ENCODE peak calls at places on chromosomes 13 and 19, in eight cellular contexts. X, A, U, R, F, K, V and Z are unnamed samples.

GRCh38 chr19:7196721-7197168 is 97.5 kb downstream of the INSR start:
- DNase-seq in X (no peak), A (no peak), U (no peak), R (peak; percentile 94), F (no peak), K (no peak), V (no peak), Z (no peak)

GRCh38 chr13:95714142-95714832 is 37.3 kb downstream of the DNAJC3 start:
- DNase-seq in X (no peak), A (no peak), U (no peak), R (no peak), F (no peak), K (no peak), V (no peak), Z (no peak)

GRCh38 chr19:14091086-14091884 is 734 bp upstream of the SAMD1 start:
- DNase-seq in X (no peak), A (peak; percentile 90), U (peak; percentile 95), R (no peak), F (peak; percentile 87), K (no peak), V (peak; percentile 89), Z (peak; percentile 36)

GRCh38 chr19:30878456-30878855 is 470.8 kb downstream of the TSHZ3 start:
- DNase-seq in X (no peak), A (no peak), U (no peak), R (no peak), F (no peak), K (no peak), V (no peak), Z (no peak)

GRCh38 chr13:25689539-25689938 is 317.8 kb downstream of the ATP8A2 start:
- DNase-seq in X (no peak), A (no peak), U (no peak), R (no peak), F (no peak), K (peak; percentile 17), V (no peak), Z (no peak)

GRCh38 chr13:96817336-96817941 is 176.8 kb downstream of the OXGR1 start:
- DNase-seq in X (no peak), A (no peak), U (no peak), R (no peak), F (no peak), K (no peak), V (no peak), Z (no peak)

GRCh38 chr13:92510416-92510815 is 716.2 kb upstream of the GPC6 start:
- DNase-seq in X (no peak), A (no peak), U (no peak), R (no peak), F (no peak), K (no peak), V (no peak), Z (no peak)

GRCh38 chr13:25687622-25688225 is 315.9 kb downstream of the ATP8A2 start:
- DNase-seq in X (no peak), A (no peak), U (no peak), R (no peak), F (no peak), K (no peak), V (peak; percentile 17), Z (peak; percentile 16)

DNA sequence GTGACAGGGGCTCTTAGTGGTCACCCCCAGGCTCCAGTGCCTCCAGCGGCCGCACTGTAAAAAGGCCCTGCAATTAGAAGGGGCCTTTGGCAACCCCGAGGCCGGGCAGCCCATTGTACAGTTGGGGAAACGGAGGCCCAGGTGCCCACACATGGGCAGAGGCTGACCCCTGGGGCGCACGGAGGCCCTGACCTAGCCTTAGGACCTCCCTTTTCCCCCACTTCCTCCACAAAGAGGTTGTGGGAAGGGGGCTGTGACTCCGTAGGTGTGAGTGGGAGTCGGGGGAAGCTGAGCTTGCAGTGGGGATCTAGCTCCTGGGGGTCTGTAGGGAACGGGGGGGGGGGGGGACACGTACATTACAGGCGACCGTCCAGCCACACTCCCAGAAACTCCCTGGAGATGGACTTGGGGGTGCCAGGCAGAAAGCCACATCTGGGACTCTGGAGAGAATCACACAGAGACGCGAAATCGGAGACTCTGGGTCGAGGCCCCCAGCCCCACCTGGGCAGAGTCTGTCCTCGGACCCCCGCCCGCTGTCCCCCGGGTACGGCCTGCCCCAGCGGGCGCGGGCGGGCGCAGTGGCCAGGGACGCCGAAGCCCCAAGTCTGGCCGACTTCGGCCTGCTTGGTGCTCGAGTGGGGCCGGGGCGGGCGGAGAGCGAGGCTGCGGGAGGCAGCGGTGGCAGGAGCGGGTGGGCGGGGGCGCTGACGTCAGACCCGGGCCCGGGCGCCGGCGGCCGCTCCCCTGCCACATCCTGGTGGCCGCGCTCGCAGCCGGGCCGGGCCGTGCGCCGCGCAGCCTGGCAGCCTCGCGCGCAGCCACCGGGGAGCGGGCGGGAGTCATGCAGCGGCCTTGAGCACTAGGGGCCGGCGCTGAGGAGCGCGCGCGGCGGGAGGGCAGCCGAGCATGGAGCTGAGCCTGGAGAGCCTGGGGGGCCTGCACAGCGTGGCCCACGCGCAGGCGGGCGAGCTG is at the start of gene ONECUT3:
- DNase-seq in X (no peak), A (no peak), U (no peak), R (no peak), F (no peak), K (no peak), V (no peak), Z (no peak)
- TF ChIP-seq POLR2A in X (no peak), A (no peak), U (no peak), R (no peak), F (no peak), K (no peak), V (no peak), Z (no peak)

GRCh38 chr13:79405501-79405830 is 589 bp downstream of the RBM26 start:
- DNase-seq in X (no peak), A (no peak), U (no peak), R (no peak), F (no peak), K (no peak), V (no peak), Z (no peak)

GRCh38 chr13:79407349-79407979 is 1.4 kb upstream of the RBM26 start:
- DNase-seq in X (no peak), A (no peak), U (no peak), R (no peak), F (no peak), K (no peak), V (no peak), Z (no peak)

GRCh38 chr13:79404985-79405384 is 1.1 kb downstream of the RBM26 start:
- DNase-seq in X (no peak), A (no peak), U (no peak), R (no peak), F (no peak), K (no peak), V (no peak), Z (no peak)

GRCh38 chr13:79406597-79406908 is 498 bp upstream of the RBM26 start:
- DNase-seq in X (no peak), A (no peak), U (no peak), R (no peak), F (no peak), K (no peak), V (no peak), Z (no peak)

DNA sequence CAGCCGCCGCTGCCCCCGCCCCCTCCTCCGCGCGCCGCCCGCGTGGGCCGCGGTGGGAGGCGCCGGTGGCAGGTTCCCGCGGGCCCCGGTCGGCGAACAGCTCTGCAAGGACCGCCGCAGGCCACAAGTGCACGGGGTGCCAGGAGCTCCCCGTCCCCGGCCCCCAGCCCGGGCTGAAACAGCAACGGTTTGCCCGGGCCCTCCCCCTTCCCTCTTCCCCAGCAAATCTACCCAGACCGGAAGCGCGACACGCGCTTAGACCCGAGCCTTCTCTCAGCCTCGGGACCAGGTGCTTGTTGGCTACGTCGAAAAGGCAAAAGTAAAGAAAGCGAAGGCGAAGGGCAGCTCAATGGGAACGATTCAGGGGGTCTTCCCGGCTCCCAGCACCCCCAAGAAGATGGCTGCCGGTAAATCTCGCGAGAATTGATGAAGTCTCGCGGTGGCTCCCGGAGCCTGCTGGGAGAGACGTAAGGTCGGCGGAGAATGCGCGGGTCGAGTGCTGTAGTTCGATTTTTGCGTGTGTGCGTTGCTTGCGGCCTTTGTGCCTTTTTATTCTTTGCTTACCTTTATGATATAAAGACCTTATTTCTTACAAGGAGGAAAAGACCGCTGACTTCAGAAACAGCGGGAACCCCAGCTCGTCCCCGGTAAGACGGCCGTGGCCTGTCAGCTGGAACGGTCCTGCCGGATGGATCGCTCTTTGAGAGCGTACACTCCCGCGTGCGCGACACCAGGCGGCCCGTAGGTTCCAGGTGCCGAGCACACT is at the start of gene RBM26:
- DNase-seq in X (peak; percentile 82), A (peak; percentile 96), U (peak; percentile 96), R (peak; percentile 97), F (peak; percentile 70), K (peak; percentile 98), V (peak; percentile 94), Z (peak; percentile 88)
- TF ChIP-seq POLR2A in X (peak; percentile 80), A (no peak), U (no peak), R (peak; percentile 75), F (peak; percentile 93), K (peak; percentile 35), V (peak; percentile 70), Z (peak; percentile 70)

DNA sequence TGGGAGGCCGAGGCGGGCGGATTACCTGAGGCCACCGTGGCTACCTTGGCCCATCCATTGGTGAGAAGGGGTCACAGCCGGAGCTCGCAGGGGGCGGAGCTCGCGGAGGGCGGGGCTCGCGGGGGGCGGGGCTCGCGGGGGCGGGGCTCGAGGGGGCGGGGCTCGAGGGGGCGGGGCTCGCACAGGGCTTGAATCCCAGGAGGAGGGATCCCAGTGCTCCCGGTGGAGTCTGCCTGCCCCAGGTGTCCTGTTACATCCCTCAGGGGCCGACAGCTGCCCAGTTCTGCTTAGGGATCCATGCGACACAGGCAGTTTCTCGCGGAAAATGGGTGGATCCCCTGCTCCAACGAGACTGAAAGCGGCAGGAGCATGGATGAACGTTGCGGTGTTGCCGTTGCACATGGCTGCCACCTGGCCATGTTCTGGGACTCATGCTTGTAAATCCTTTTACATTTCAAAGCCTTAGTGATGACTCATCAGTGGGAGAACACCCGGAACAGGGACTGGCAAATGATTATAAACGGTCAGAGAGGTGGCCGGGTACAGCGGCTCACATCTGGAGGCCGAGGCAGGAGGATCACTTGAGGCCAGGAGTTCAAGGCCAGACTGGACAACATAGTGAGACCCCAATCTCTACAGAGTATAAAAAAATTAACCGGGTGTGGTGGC is 25.1 kb downstream of the TMPRSS9 start:
- DNase-seq in X (peak; percentile 75), A (no peak), U (no peak), R (no peak), F (no peak), K (no peak), V (peak; percentile 51), Z (peak; percentile 83)
- TF ChIP-seq POLR2A in X (no peak), A (no peak), U (no peak), R (no peak), F (no peak), K (no peak), V (no peak), Z (no peak)

DNA sequence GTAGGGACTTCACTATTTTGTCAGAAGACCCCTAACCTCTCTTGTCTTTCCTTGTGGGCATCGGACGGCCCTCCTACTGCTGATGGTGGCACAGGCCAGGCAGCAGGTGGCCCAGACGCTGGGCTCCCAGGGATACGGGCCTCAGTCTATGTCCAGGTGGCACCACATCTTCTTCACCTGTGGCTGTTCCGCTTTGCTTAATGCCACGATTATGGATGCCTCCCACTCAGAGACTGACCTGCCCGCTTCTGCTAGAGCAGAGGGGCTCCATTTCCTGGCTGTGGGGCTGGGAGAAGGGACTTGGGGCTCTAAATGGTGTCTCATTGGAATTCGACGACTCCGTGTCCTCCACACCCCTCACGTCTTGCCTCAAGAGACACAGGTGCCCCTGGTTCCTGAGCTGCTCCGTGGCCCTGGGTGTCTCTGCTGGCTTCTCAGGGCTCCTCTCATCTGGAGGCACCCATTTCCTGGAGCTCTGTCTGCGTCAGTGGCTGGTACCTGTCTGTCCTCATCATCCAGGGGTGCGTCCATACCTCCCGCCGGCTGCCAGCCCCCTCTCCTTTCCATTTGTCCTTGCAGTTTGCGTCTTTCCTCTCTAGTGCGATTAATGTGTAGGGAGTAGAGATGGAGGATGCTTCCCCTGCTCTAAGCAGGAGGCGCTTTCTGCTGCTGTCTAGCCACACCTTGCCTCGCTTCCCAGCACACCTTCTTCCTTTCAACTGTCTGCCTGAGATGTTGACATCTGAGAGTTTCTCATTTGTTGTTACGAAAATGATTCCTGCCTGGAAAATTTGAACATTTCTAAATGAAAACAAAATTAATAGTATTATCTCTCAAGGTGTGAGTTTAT is 63.4 kb downstream of the TEX29 start:
- DNase-seq in X (no peak), A (peak; percentile 46), U (peak; percentile 58), R (no peak), F (no peak), K (no peak), V (no peak), Z (no peak)
- TF ChIP-seq POLR2A in X (no peak), A (no peak), U (no peak), R (no peak), F (no peak), K (no peak), V (no peak), Z (no peak)